ENCODE peak calls at places on chromosomes 4 and X, in seven cellular contexts. Z, K, M, X, A, Q and Y are unnamed samples.

GRCh38 chrX:136310411-136310810 is 9.6 kb downstream of the ADGRG4 start:
- DNase-seq in Z (peak; percentile 5), K (no peak), M (no peak), X (no peak), A (peak; percentile 51), Q (no peak), Y (no peak)

GRCh38 chr4:121479801-121480200 is 99.0 kb upstream of the QRFPR start:
- DNase-seq in Z (no peak), K (no peak), M (no peak), X (no peak), A (peak; percentile 16), Q (no peak), Y (no peak)

GRCh38 chr4:86876894-86877685 is 15.1 kb downstream of the C4orf36 start:
- DNase-seq in Z (no peak), K (no peak), M (no peak), X (no peak), A (no peak), Q (no peak), Y (no peak)

GRCh38 chr4:125368684-125369083 is 53.9 kb downstream of the FAT4 start:
- DNase-seq in Z (no peak), K (no peak), M (no peak), X (peak; percentile 67), A (peak; percentile 72), Q (no peak), Y (no peak)

GRCh38 chrX:103607385-103608304 is at the start of gene TCEAL3:
- DNase-seq in Z (peak; percentile 15), K (peak; percentile 36), M (no peak), X (peak; percentile 35), A (peak; percentile 76), Q (peak; percentile 67), Y (peak; percentile 66)

GRCh38 chr4:20422398-20422797 is 170.7 kb downstream of the SLIT2 start:
- DNase-seq in Z (no peak), K (peak; percentile 9), M (peak; percentile 55), X (peak; percentile 80), A (peak; percentile 70), Q (peak; percentile 71), Y (no peak)

GRCh38 chr4:81352476-81352875 is 119.2 kb downstream of the RASGEF1B start:
- DNase-seq in Z (no peak), K (no peak), M (no peak), X (no peak), A (peak; percentile 74), Q (no peak), Y (no peak)

GRCh38 chr4:183409956-183410355 is 34.5 kb upstream of the CDKN2AIP start:
- DNase-seq in Z (no peak), K (no peak), M (no peak), X (no peak), A (no peak), Q (no peak), Y (no peak)

GRCh38 chr4:150145090-150145949 is 67.1 kb downstream of the DCLK2 start:
- DNase-seq in Z (no peak), K (no peak), M (no peak), X (no peak), A (peak; percentile 20), Q (no peak), Y (no peak)

GRCh38 chr4:153763404-153763803 is 3.6 kb upstream of the RNF175 start:
- DNase-seq in Z (no peak), K (no peak), M (peak; percentile 8), X (no peak), A (peak; percentile 7), Q (peak; percentile 40), Y (no peak)

GRCh38 chr4:127055349-127055748 is 577.4 kb upstream of the INTU start:
- DNase-seq in Z (no peak), K (no peak), M (no peak), X (no peak), A (peak; percentile 6), Q (no peak), Y (no peak)

GRCh38 chr4:46250997-46251396 is 127.1 kb upstream of the GABRG1 start:
- DNase-seq in Z (no peak), K (no peak), M (no peak), X (no peak), A (no peak), Q (no peak), Y (no peak)

GRCh38 chr4:165152527-165152926 is 39.9 kb upstream of the TMEM192 start:
- DNase-seq in Z (no peak), K (no peak), M (no peak), X (no peak), A (peak; percentile 26), Q (no peak), Y (no peak)

GRCh38 chrX:3176439-3176820 is 135.2 kb downstream of the ARSF start:
- DNase-seq in Z (no peak), K (no peak), M (no peak), X (peak; percentile 59), A (peak; percentile 68), Q (peak; percentile 55), Y (no peak)

GRCh38 chrX:44267116-44267515 is 76.4 kb downstream of the EFHC2 start:
- DNase-seq in Z (no peak), K (no peak), M (no peak), X (no peak), A (peak; percentile 4), Q (no peak), Y (no peak)

GRCh38 chr4:79121223-79121622 is 182.0 kb upstream of the PAQR3 start:
- DNase-seq in Z (no peak), K (no peak), M (no peak), X (no peak), A (no peak), Q (no peak), Y (no peak)

GRCh38 chr4:139036885-139037284 is 21.3 kb downstream of the NOCT start:
- DNase-seq in Z (no peak), K (no peak), M (no peak), X (no peak), A (no peak), Q (no peak), Y (no peak)

GRCh38 chr4:150265806-150266205 is 187.6 kb downstream of the DCLK2 start:
- DNase-seq in Z (no peak), K (no peak), M (no peak), X (no peak), A (no peak), Q (no peak), Y (no peak)

GRCh38 chrX:39905475-39905889 is 192.3 kb downstream of the BCOR start:
- DNase-seq in Z (no peak), K (peak; percentile 37), M (no peak), X (peak; percentile 88), A (no peak), Q (no peak), Y (peak; percentile 60)

GRCh38 chr4:181646864-181647263 is 596.3 kb upstream of the TENM3 start:
- DNase-seq in Z (no peak), K (no peak), M (no peak), X (no peak), A (peak; percentile 33), Q (no peak), Y (no peak)

GRCh38 chr4:188822698-188823097 is 683.5 kb downstream of the TRIML1 start:
- DNase-seq in Z (peak; percentile 2), K (no peak), M (no peak), X (no peak), A (no peak), Q (peak; percentile 62), Y (no peak)

GRCh38 chr4:125179727-125180126 is 135.0 kb upstream of the FAT4 start:
- DNase-seq in Z (no peak), K (no peak), M (no peak), X (no peak), A (no peak), Q (no peak), Y (no peak)

GRCh38 chr4:93710101-93710846 is 118.3 kb upstream of the ATOH1 start:
- DNase-seq in Z (no peak), K (no peak), M (no peak), X (no peak), A (no peak), Q (peak; percentile 65), Y (no peak)

GRCh38 chr4:145531193-145531592 is 49.5 kb downstream of the SMAD1 start:
- DNase-seq in Z (no peak), K (peak; percentile 7), M (peak; percentile 36), X (no peak), A (no peak), Q (no peak), Y (no peak)

DNA sequence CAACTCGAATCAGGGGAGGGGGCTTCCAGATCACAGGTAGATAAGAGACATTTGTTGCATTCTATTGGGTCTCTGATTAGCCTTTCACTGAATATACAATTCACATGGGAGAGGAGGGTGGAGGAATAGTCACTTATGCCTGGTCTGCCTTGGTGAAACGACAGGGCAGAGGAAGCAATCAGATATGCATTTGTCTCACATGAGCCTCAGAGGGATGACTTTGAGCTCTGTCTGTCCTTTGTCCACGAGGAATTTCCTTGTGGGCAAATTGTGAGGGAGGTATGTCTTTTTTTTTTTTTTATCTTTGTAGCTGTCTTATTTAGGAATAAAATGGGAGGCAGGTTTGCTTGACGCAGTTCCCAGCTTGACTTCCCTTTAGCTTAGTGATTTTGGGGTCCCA is 28.5 kb upstream of the TMSB4X start:
- DNase-seq in Z (no peak), K (no peak), M (no peak), X (no peak), A (no peak), Q (peak; percentile 15), Y (no peak)
- H3K4me1 ChIP-seq in Z (peaks cover 36% of the 10 kb centered on the region), K (peaks cover 16% of the 10 kb centered on the region), M (peaks cover 46% of the 10 kb centered on the region), X (peaks cover 38% of the 10 kb centered on the region), A (peaks cover 27% of the 10 kb centered on the region), Q (peaks cover 25% of the 10 kb centered on the region), Y (peaks cover 10% of the 10 kb centered on the region)

DNA sequence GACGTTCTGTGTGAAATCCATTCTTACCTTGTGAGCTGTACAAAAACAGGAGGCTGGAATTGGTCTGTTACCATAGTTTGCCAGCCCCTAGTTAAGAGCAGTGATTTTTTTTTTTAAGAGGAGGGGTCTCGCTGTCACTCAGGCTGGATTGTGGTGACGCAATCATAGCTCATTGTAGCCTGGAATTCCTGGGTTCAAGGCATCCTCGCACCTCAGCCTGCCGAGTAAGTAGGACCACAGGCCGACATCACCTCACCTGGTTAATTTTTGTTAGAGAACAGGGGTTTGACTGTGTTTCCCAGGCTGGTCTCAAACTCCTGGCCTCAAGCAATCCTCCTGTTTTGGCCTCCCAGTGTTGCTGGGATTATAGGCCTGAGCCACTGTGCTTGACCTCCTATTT is 7.5 kb downstream of the USP9X start:
- DNase-seq in Z (no peak), K (no peak), M (no peak), X (no peak), A (no peak), Q (no peak), Y (no peak)
- H3K4me1 ChIP-seq in Z (peaks cover 79% of the 10 kb centered on the region), K (peaks cover 28% of the 10 kb centered on the region), M (peaks cover 37% of the 10 kb centered on the region), X (peaks cover 28% of the 10 kb centered on the region), A (peaks cover 33% of the 10 kb centered on the region), Q (peaks cover 52% of the 10 kb centered on the region), Y (peaks cover 9% of the 10 kb centered on the region)

GRCh38 chr4:116070283-116070682 is 956.9 kb upstream of the NDST4 start:
- DNase-seq in Z (no peak), K (no peak), M (no peak), X (no peak), A (peak; percentile 4), Q (no peak), Y (no peak)
- H3K4me1 ChIP-seq in Z (no peaks in the 10 kb centered on the region), K (no peaks in the 10 kb centered on the region), M (no peaks in the 10 kb centered on the region), X (no peaks in the 10 kb centered on the region), A (no peaks in the 10 kb centered on the region), Q (no peaks in the 10 kb centered on the region), Y (no peaks in the 10 kb centered on the region)

DNA sequence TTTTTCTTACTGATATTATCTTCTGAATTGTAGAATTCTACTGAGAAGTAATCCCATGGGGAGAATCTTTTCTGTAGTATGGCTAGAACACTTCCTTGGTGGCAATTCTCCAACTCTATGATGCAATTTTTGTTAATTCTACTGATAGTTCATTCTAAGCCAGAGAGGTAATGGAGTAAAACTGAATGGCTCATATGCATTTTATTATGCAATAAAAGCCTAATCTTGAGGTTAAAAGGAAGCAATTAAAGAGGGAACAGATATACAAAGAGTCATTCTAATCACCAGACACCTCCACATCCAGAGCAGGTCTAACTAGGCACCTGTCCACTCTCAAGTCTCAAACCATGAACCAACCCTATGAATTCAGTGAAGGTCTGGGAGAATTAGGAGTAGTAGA is 9.7 kb downstream of the RAP2C start:
- DNase-seq in Z (no peak), K (no peak), M (no peak), X (no peak), A (peak; percentile 37), Q (no peak), Y (peak; percentile 6)
- H3K4me1 ChIP-seq in Z (peaks cover 6% of the 10 kb centered on the region), K (peaks cover 4% of the 10 kb centered on the region), M (no peaks in the 10 kb centered on the region), X (no peaks in the 10 kb centered on the region), A (peaks cover 11% of the 10 kb centered on the region), Q (no peaks in the 10 kb centered on the region), Y (peaks cover 3% of the 10 kb centered on the region)